ENCODE peak calls at places on chromosomes 7 and 10, in eight cellular contexts. One of them, this sample, is unnamed.
A peak's percentile ranks its signal among the peaks of the same experiment; 100 is the strongest.

GRCh38 chr7:19948160-19948559 is 174.7 kb upstream of the TMEM196 start:
- DNase-seq in Panc1: no peak
- DNase-seq in cardiac fibroblast: no peak
- DNase-seq in mammary epithelial cell: no peak
- DNase-seq in astrocyte of the spinal cord: no peak
- DNase-seq in OCI-LY7: no peak
- DNase-seq in LNCaP clone FGC: no peak
- DNase-seq in coronary artery: no peak
- DNase-seq in this sample: no peak

GRCh38 chr10:72277340-72277995 is 3.7 kb downstream of the DDIT4 start:
- DNase-seq in mammary epithelial cell: no peak
- DNase-seq in coronary artery: no peak
- DNase-seq in OCI-LY7: no peak
- DNase-seq in cardiac fibroblast: no peak
- DNase-seq in LNCaP clone FGC: no peak
- DNase-seq in astrocyte of the spinal cord: no peak
- DNase-seq in Panc1: no peak
- DNase-seq in this sample: no peak

GRCh38 chr7:27678617-27679260 is 16.1 kb upstream of the HIBADH start:
- DNase-seq in astrocyte of the spinal cord: no peak
- DNase-seq in coronary artery: no peak
- DNase-seq in OCI-LY7: no peak
- DNase-seq in mammary epithelial cell: peak; percentile 56
- DNase-seq in LNCaP clone FGC: no peak
- DNase-seq in cardiac fibroblast: peak; percentile 45
- DNase-seq in Panc1: no peak
- DNase-seq in this sample: no peak

GRCh38 chr7:77674878-77675277 is 21.4 kb upstream of the RSBN1L start:
- DNase-seq in LNCaP clone FGC: no peak
- DNase-seq in coronary artery: no peak
- DNase-seq in OCI-LY7: no peak
- DNase-seq in Panc1: no peak
- DNase-seq in cardiac fibroblast: peak; percentile 73
- DNase-seq in mammary epithelial cell: peak; percentile 92
- DNase-seq in astrocyte of the spinal cord: peak; percentile 33
- DNase-seq in this sample: peak; percentile 20

GRCh38 chr7:1421020-1421790 is 38.1 kb downstream of the MICALL2 start:
- DNase-seq in OCI-LY7: no peak
- DNase-seq in mammary epithelial cell: no peak
- DNase-seq in Panc1: no peak
- DNase-seq in coronary artery: no peak
- DNase-seq in LNCaP clone FGC: no peak
- DNase-seq in cardiac fibroblast: no peak
- DNase-seq in astrocyte of the spinal cord: no peak
- DNase-seq in this sample: no peak

GRCh38 chr10:29105516-29106215 is 183.2 kb upstream of the LYZL1 start:
- DNase-seq in mammary epithelial cell: peak; percentile 10
- DNase-seq in cardiac fibroblast: peak; percentile 61
- DNase-seq in OCI-LY7: no peak
- DNase-seq in coronary artery: no peak
- DNase-seq in LNCaP clone FGC: no peak
- DNase-seq in Panc1: no peak
- DNase-seq in astrocyte of the spinal cord: peak; percentile 70
- DNase-seq in this sample: peak; percentile 72

GRCh38 chr7:128351296-128352123 is 7.8 kb upstream of the RBM28 start:
- DNase-seq in cardiac fibroblast: no peak
- DNase-seq in Panc1: no peak
- DNase-seq in astrocyte of the spinal cord: no peak
- DNase-seq in coronary artery: no peak
- DNase-seq in OCI-LY7: no peak
- DNase-seq in mammary epithelial cell: no peak
- DNase-seq in LNCaP clone FGC: no peak
- DNase-seq in this sample: no peak

GRCh38 chr7:32163141-32163806 is 93.1 kb upstream of the PDE1C start:
- DNase-seq in cardiac fibroblast: peak; percentile 91
- DNase-seq in LNCaP clone FGC: no peak
- DNase-seq in Panc1: no peak
- DNase-seq in astrocyte of the spinal cord: peak; percentile 96
- DNase-seq in mammary epithelial cell: peak; percentile 90
- DNase-seq in coronary artery: no peak
- DNase-seq in OCI-LY7: no peak
- DNase-seq in this sample: peak; percentile 94

GRCh38 chr7:74030861-74031260 is 2.9 kb downstream of the ELN start:
- DNase-seq in mammary epithelial cell: no peak
- DNase-seq in astrocyte of the spinal cord: no peak
- DNase-seq in LNCaP clone FGC: no peak
- DNase-seq in Panc1: no peak
- DNase-seq in OCI-LY7: no peak
- DNase-seq in cardiac fibroblast: no peak
- DNase-seq in coronary artery: peak; percentile 77
- DNase-seq in this sample: no peak

GRCh38 chr10:33099748-33100147 is 141.7 kb upstream of the ITGB1 start:
- DNase-seq in LNCaP clone FGC: no peak
- DNase-seq in cardiac fibroblast: peak; percentile 62
- DNase-seq in mammary epithelial cell: no peak
- DNase-seq in OCI-LY7: no peak
- DNase-seq in coronary artery: no peak
- DNase-seq in astrocyte of the spinal cord: peak; percentile 53
- DNase-seq in Panc1: no peak
- DNase-seq in this sample: peak; percentile 29

GRCh38 chr7:128777156-128778123 is 1.8 kb upstream of the OPN1SW start:
- DNase-seq in Panc1: no peak
- DNase-seq in mammary epithelial cell: no peak
- DNase-seq in coronary artery: no peak
- DNase-seq in OCI-LY7: no peak
- DNase-seq in astrocyte of the spinal cord: peak; percentile 31
- DNase-seq in cardiac fibroblast: peak; percentile 70
- DNase-seq in LNCaP clone FGC: no peak
- DNase-seq in this sample: no peak

GRCh38 chr7:6160191-6160623 is 112.2 kb downstream of the CYTH3 start:
- DNase-seq in cardiac fibroblast: peak; percentile 72
- DNase-seq in coronary artery: no peak
- DNase-seq in LNCaP clone FGC: peak; percentile 35
- DNase-seq in mammary epithelial cell: peak; percentile 6
- DNase-seq in astrocyte of the spinal cord: peak; percentile 52
- DNase-seq in Panc1: no peak
- DNase-seq in OCI-LY7: no peak
- DNase-seq in this sample: peak; percentile 39

GRCh38 chr7:2863461-2864066 is 19.5 kb upstream of the GNA12 start:
- DNase-seq in Panc1: peak; percentile 92
- DNase-seq in LNCaP clone FGC: no peak
- DNase-seq in coronary artery: peak; percentile 96
- DNase-seq in cardiac fibroblast: peak; percentile 99
- DNase-seq in OCI-LY7: peak; percentile 40
- DNase-seq in mammary epithelial cell: peak; percentile 92
- DNase-seq in astrocyte of the spinal cord: peak; percentile 96
- DNase-seq in this sample: peak; percentile 97

GRCh38 chr10:14659626-14660196 is 115.0 kb downstream of the FAM107B start:
- DNase-seq in mammary epithelial cell: no peak
- DNase-seq in astrocyte of the spinal cord: no peak
- DNase-seq in OCI-LY7: peak; percentile 94
- DNase-seq in LNCaP clone FGC: no peak
- DNase-seq in cardiac fibroblast: no peak
- DNase-seq in Panc1: no peak
- DNase-seq in coronary artery: no peak
- DNase-seq in this sample: no peak

GRCh38 chr10:22002531-22003110 is 909 bp downstream of the DNAJC1 start:
- DNase-seq in LNCaP clone FGC: no peak
- DNase-seq in cardiac fibroblast: peak; percentile 78
- DNase-seq in OCI-LY7: peak; percentile 29
- DNase-seq in coronary artery: no peak
- DNase-seq in Panc1: no peak
- DNase-seq in astrocyte of the spinal cord: peak; percentile 65
- DNase-seq in mammary epithelial cell: peak; percentile 63
- DNase-seq in this sample: peak; percentile 37

GRCh38 chr10:22006379-22006884 is 2.9 kb upstream of the DNAJC1 start:
- DNase-seq in mammary epithelial cell: no peak
- DNase-seq in LNCaP clone FGC: no peak
- DNase-seq in cardiac fibroblast: no peak
- DNase-seq in Panc1: no peak
- DNase-seq in OCI-LY7: no peak
- DNase-seq in astrocyte of the spinal cord: no peak
- DNase-seq in coronary artery: no peak
- DNase-seq in this sample: no peak

GRCh38 chr10:22003964-22004281 is 393 bp upstream of the DNAJC1 start:
- DNase-seq in LNCaP clone FGC: no peak
- DNase-seq in Panc1: no peak
- DNase-seq in coronary artery: no peak
- DNase-seq in astrocyte of the spinal cord: no peak
- DNase-seq in OCI-LY7: no peak
- DNase-seq in cardiac fibroblast: no peak
- DNase-seq in mammary epithelial cell: no peak
- DNase-seq in this sample: no peak

GRCh38 chr10:22005763-22006162 is 2.2 kb upstream of the DNAJC1 start:
- DNase-seq in coronary artery: no peak
- DNase-seq in astrocyte of the spinal cord: no peak
- DNase-seq in LNCaP clone FGC: no peak
- DNase-seq in OCI-LY7: peak; percentile 48
- DNase-seq in cardiac fibroblast: no peak
- DNase-seq in mammary epithelial cell: no peak
- DNase-seq in Panc1: no peak
- DNase-seq in this sample: no peak

GRCh38 chr10:22003111-22003963 is at the start of gene DNAJC1:
- DNase-seq in coronary artery: peak; percentile 97
- DNase-seq in mammary epithelial cell: peak; percentile 92
- DNase-seq in cardiac fibroblast: peak; percentile 94
- DNase-seq in astrocyte of the spinal cord: peak; percentile 93
- DNase-seq in LNCaP clone FGC: peak; percentile 82
- DNase-seq in OCI-LY7: peak; percentile 96
- DNase-seq in Panc1: no peak
- DNase-seq in this sample: peak; percentile 93
- TF ChIP-seq CTCF in coronary artery: no peak
- TF ChIP-seq CTCF in mammary epithelial cell: no peak
- TF ChIP-seq CTCF in cardiac fibroblast: peak; percentile 1
- TF ChIP-seq CTCF in astrocyte of the spinal cord: no peak
- TF ChIP-seq CTCF in LNCaP clone FGC: peak; percentile 18
- TF ChIP-seq CTCF in OCI-LY7: no peak
- TF ChIP-seq CTCF in Panc1: peak; percentile 9
- TF ChIP-seq CTCF in this sample: no peak

DNA sequence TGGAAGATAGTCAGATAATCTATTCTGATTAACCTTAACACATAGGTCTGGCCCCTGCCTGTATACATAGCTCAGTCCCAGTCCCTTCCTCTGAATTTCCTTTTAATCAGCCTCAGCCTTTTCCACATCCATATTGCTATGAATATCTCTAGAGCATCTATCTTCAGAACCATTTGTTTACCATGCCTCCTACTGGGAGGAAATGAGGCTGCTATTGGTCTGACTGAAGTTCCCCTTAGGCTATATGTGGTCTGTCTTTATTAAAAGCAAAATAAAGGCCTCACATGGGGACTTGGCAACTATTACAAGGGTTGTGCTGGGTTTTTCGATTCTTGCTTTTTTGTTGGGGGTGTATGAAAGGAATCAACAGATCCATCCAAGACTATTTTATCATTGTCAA is 318.9 kb downstream of the HPSE2 start:
- DNase-seq in cardiac fibroblast: no peak
- DNase-seq in coronary artery: no peak
- DNase-seq in Panc1: no peak
- DNase-seq in mammary epithelial cell: no peak
- DNase-seq in LNCaP clone FGC: no peak
- DNase-seq in astrocyte of the spinal cord: no peak
- DNase-seq in OCI-LY7: no peak
- DNase-seq in this sample: peak; percentile 20
- TF ChIP-seq CTCF in cardiac fibroblast: no peak
- TF ChIP-seq CTCF in coronary artery: no peak
- TF ChIP-seq CTCF in Panc1: no peak
- TF ChIP-seq CTCF in mammary epithelial cell: no peak
- TF ChIP-seq CTCF in LNCaP clone FGC: no peak
- TF ChIP-seq CTCF in astrocyte of the spinal cord: no peak
- TF ChIP-seq CTCF in OCI-LY7: no peak
- TF ChIP-seq CTCF in this sample: no peak

DNA sequence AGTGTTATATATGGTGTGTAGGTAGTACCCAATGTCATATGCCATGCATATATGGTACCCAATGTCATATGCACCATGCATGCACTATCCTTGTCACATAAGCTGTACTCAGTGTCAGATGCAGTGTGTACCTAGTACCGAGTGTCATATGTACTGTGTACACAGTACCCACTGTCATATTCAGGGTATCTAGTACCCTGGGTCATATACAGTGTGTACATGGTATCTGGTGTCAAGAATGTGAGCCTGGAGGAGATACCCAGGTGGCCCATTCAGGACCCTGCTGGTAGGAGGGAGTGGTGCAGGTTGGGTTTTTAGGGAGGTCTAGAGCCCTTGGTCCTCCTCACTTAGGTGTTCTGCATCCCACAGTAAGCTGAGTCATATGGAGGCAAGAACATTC is 1.8 kb downstream of the ZMYND11 start:
- DNase-seq in mammary epithelial cell: peak; percentile 21
- DNase-seq in Panc1: no peak
- DNase-seq in OCI-LY7: peak; percentile 47
- DNase-seq in LNCaP clone FGC: no peak
- DNase-seq in cardiac fibroblast: peak; percentile 39
- DNase-seq in coronary artery: no peak
- DNase-seq in astrocyte of the spinal cord: peak; percentile 7
- DNase-seq in this sample: peak; percentile 7
- TF ChIP-seq CTCF in mammary epithelial cell: peak; percentile 52
- TF ChIP-seq CTCF in Panc1: peak; percentile 53
- TF ChIP-seq CTCF in OCI-LY7: peak; percentile 51
- TF ChIP-seq CTCF in LNCaP clone FGC: peak; percentile 13
- TF ChIP-seq CTCF in cardiac fibroblast: peak; percentile 54
- TF ChIP-seq CTCF in coronary artery: no peak
- TF ChIP-seq CTCF in astrocyte of the spinal cord: peak; percentile 46
- TF ChIP-seq CTCF in this sample: peak; percentile 71

DNA sequence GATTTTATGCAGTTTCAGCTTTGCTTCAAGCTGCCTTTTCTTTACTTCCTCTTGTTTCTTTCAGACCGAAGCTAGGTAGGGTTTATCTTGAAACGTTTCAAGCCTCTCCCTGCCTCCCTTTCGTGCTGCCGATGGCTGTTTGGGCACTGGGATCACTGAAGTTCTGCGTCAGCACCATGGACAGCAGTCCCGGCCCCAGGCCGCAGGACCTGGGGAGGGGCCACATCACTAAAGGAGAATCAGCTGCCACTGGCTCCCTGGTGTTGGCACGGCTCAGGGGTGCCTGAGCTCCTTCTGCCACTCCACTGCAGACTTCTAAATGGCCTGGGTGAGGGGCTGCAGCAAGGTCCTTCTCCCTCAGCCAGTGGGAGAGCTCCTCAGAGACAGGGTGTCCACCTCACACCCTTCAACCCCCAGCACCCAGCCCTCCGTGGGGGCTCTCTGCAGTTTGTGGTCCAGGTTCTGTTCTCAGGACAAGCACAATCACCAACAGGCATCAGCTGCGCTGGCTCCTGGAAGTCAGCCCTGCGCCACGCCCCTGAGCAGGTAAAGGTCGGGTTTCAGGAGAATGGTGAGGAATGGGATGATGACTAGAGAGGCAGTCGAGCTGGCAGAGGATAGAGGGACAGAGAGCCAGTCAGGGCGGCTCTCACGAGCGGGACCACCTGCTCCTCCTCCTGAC is 387.2 kb downstream of the TCERG1L start:
- DNase-seq in OCI-LY7: no peak
- DNase-seq in coronary artery: no peak
- DNase-seq in mammary epithelial cell: no peak
- DNase-seq in cardiac fibroblast: no peak
- DNase-seq in astrocyte of the spinal cord: no peak
- DNase-seq in LNCaP clone FGC: peak; percentile 2
- DNase-seq in Panc1: no peak
- DNase-seq in this sample: no peak
- TF ChIP-seq CTCF in OCI-LY7: no peak
- TF ChIP-seq CTCF in coronary artery: no peak
- TF ChIP-seq CTCF in mammary epithelial cell: no peak
- TF ChIP-seq CTCF in cardiac fibroblast: no peak
- TF ChIP-seq CTCF in astrocyte of the spinal cord: no peak
- TF ChIP-seq CTCF in LNCaP clone FGC: no peak
- TF ChIP-seq CTCF in Panc1: no peak
- TF ChIP-seq CTCF in this sample: no peak

This sample was measured in brain microvascular endothelial cell.